ENCODE peak calls at places on chromosomes 5 and 9, in seven cellular contexts. L, D, Y, W, V, G and J are unnamed samples.

GRCh38 chr5:83473344-83474169 is 2.0 kb downstream of the VCAN start:
- DNase-seq in L (peak; percentile 94), D (peak; percentile 99), Y (peak; percentile 92), W (peak; percentile 66), V (peak; percentile 96), G (peak; percentile 92), J (peak; percentile 91)

GRCh38 chr5:109688647-109688998 is 1.1 kb upstream of the MAN2A1 start:
- DNase-seq in L (no peak), D (peak; percentile 51), Y (no peak), W (no peak), V (no peak), G (no peak), J (no peak)

GRCh38 chr9:613771-614347 is 227.6 kb upstream of the DMRT1 start:
- DNase-seq in L (peak; percentile 61), D (peak; percentile 91), Y (peak; percentile 53), W (peak; percentile 68), V (peak; percentile 64), G (peak; percentile 76), J (peak; percentile 62)

GRCh38 chr9:78685471-78685870 is 388.5 kb downstream of the PSAT1 start:
- DNase-seq in L (no peak), D (no peak), Y (no peak), W (no peak), V (no peak), G (no peak), J (no peak)

GRCh38 chr5:72523960-72524582 is 16.9 kb upstream of the ZNF366 start:
- DNase-seq in L (peak; percentile 13), D (peak; percentile 77), Y (no peak), W (no peak), V (no peak), G (peak; percentile 54), J (peak; percentile 42)

GRCh38 chr5:143471041-143471509 is 67.6 kb upstream of the NR3C1 start:
- DNase-seq in L (no peak), D (no peak), Y (no peak), W (no peak), V (peak; percentile 60), G (no peak), J (no peak)

GRCh38 chr9:84738353-84738752 is 68.8 kb downstream of the NTRK2 start:
- DNase-seq in L (no peak), D (no peak), Y (no peak), W (no peak), V (no peak), G (no peak), J (no peak)

GRCh38 chr9:6771722-6772121 is 13.9 kb downstream of the KDM4C start:
- DNase-seq in L (no peak), D (no peak), Y (no peak), W (no peak), V (no peak), G (peak; percentile 68), J (no peak)

GRCh38 chr5:84450617-84451414 is 66.1 kb upstream of the EDIL3 start:
- DNase-seq in L (no peak), D (peak; percentile 36), Y (no peak), W (no peak), V (no peak), G (no peak), J (no peak)

GRCh38 chr9:126301196-126301595 is 25.4 kb upstream of the MVB12B start:
- DNase-seq in L (no peak), D (no peak), Y (no peak), W (no peak), V (peak; percentile 5), G (no peak), J (no peak)

GRCh38 chr5:127518319-127518621 is 830 bp downstream of the PRRC1 start:
- DNase-seq in L (no peak), D (peak; percentile 44), Y (no peak), W (no peak), V (no peak), G (no peak), J (no peak)

GRCh38 chr5:56677693-56678092 is 137.7 kb upstream of the MAP3K1 start:
- DNase-seq in L (no peak), D (no peak), Y (no peak), W (no peak), V (no peak), G (no peak), J (no peak)

GRCh38 chr9:104351726-104352125 is 152.3 kb upstream of the OR13F1 start:
- DNase-seq in L (no peak), D (no peak), Y (no peak), W (no peak), V (no peak), G (no peak), J (no peak)

GRCh38 chr5:61304611-61305369 is 27.3 kb upstream of the ZSWIM6 start:
- DNase-seq in L (peak; percentile 84), D (no peak), Y (no peak), W (no peak), V (peak; percentile 95), G (no peak), J (no peak)

GRCh38 chr5:116374434-116374852 is 200.2 kb downstream of the SEMA6A start:
- DNase-seq in L (no peak), D (no peak), Y (no peak), W (no peak), V (no peak), G (no peak), J (no peak)

GRCh38 chr5:172501708-172502379 is 47.5 kb upstream of the SH3PXD2B start:
- DNase-seq in L (no peak), D (no peak), Y (no peak), W (no peak), V (peak; percentile 34), G (no peak), J (no peak)

GRCh38 chr5:128216860-128217531 is 133.4 kb downstream of the SLC12A2 start:
- DNase-seq in L (no peak), D (no peak), Y (no peak), W (no peak), V (no peak), G (no peak), J (no peak)

GRCh38 chr5:16536246-16536645 is 70.6 kb upstream of the ZNF622 start:
- DNase-seq in L (peak; percentile 47), D (no peak), Y (no peak), W (no peak), V (no peak), G (no peak), J (no peak)

GRCh38 chr5:756865-757345 is 27.6 kb downstream of the ZDHHC11B start:
- DNase-seq in L (no peak), D (no peak), Y (peak; percentile 42), W (peak; percentile 54), V (peak; percentile 57), G (no peak), J (no peak)

GRCh38 chr5:45623855-45624254 is 72.3 kb downstream of the HCN1 start:
- DNase-seq in L (no peak), D (no peak), Y (no peak), W (no peak), V (no peak), G (no peak), J (no peak)

GRCh38 chr5:66410056-66410455 is 186.1 kb upstream of the MAST4 start:
- DNase-seq in L (no peak), D (no peak), Y (no peak), W (no peak), V (no peak), G (no peak), J (no peak)

GRCh38 chr5:54520438-54520846 is 2.9 kb downstream of the SNX18 start:
- DNase-seq in L (no peak), D (peak; percentile 83), Y (peak; percentile 23), W (no peak), V (peak; percentile 50), G (no peak), J (no peak)

GRCh38 chr9:123481209-123481865 is 125.3 kb downstream of the CRB2 start:
- DNase-seq in L (no peak), D (no peak), Y (no peak), W (no peak), V (no peak), G (no peak), J (no peak)

GRCh38 chr5:154384480-154385235 is 61.1 kb upstream of the SAP30L start:
- DNase-seq in L (no peak), D (no peak), Y (no peak), W (no peak), V (no peak), G (no peak), J (no peak)

GRCh38 chr9:16336833-16337232 is 533.6 kb downstream of the BNC2 start:
- DNase-seq in L (no peak), D (no peak), Y (no peak), W (no peak), V (no peak), G (no peak), J (no peak)

GRCh38 chr9:12784461-12785250 is 9.8 kb downstream of the LURAP1L start:
- DNase-seq in L (peak; percentile 77), D (no peak), Y (no peak), W (peak; percentile 68), V (peak; percentile 66), G (no peak), J (no peak)

GRCh38 chr5:80255425-80255751 is 460 bp downstream of the SERINC5 start:
- DNase-seq in L (peak; percentile 75), D (peak; percentile 52), Y (peak; percentile 72), W (no peak), V (peak; percentile 61), G (no peak), J (peak; percentile 23)

GRCh38 chr5:91069364-91069763 is 313.8 kb downstream of the ARRDC3 start:
- DNase-seq in L (no peak), D (no peak), Y (no peak), W (no peak), V (no peak), G (no peak), J (no peak)

GRCh38 chr9:111559000-111559610 is 34.1 kb downstream of the ZNF483 start:
- DNase-seq in L (no peak), D (no peak), Y (no peak), W (no peak), V (no peak), G (no peak), J (no peak)

GRCh38 chr9:13589044-13589737 is 309.7 kb upstream of the MPDZ start:
- DNase-seq in L (no peak), D (no peak), Y (no peak), W (no peak), V (no peak), G (no peak), J (no peak)

GRCh38 chr5:61881821-61882220 is 424.2 kb upstream of the KIF2A start:
- DNase-seq in L (no peak), D (peak; percentile 6), Y (no peak), W (no peak), V (peak; percentile 64), G (no peak), J (no peak)

GRCh38 chr5:170753311-170753710 is 30.2 kb upstream of the GABRP start:
- DNase-seq in L (no peak), D (no peak), Y (no peak), W (no peak), V (no peak), G (no peak), J (no peak)

GRCh38 chr9:6889868-6890267 is 132.1 kb downstream of the KDM4C start:
- DNase-seq in L (no peak), D (no peak), Y (no peak), W (no peak), V (no peak), G (no peak), J (no peak)